ENCODE peak calls at places on chromosome 22, in ten cellular contexts. P is Right ventricle myocardium inferior; D is activated T-cell treated with anti-CD3 and anti-CD28 coated beads for 48 hours; S is esophagus muscularis mucosa; O is activated CD8-positive, alpha-beta memory T cell treated with anti-CD3 and anti-CD28 coated beads, Interleukin-2, amount 50 U/mL, for 48 hours; W is heart right ventricle; K is HCT116; N is left ventricle myocardium superior; Q is iPS DF 6.9; E is SK-MEL-5. Y is an unnamed sample.
A peak's percentile ranks its signal among the peaks of the same experiment; 100 is the strongest.

GRCh38 chr22:39176673-39177455 is 24.4 kb upstream of the CBX7 start:
- DNase-seq in P (no peak), D (no peak), S (no peak), O (no peak), W (no peak), K (no peak), N (no peak), Q (no peak), E (no peak), Y (no peak)

GRCh38 chr22:27542602-27543001 is 259.0 kb downstream of the MN1 start:
- DNase-seq in P (no peak), D (no peak), S (no peak), O (no peak), W (no peak), K (no peak), N (no peak), Q (no peak), E (no peak), Y (no peak)

GRCh38 chr22:27241430-27242110 is 560.0 kb downstream of the MN1 start:
- DNase-seq in P (no peak), D (no peak), S (no peak), O (no peak), W (peak; percentile 62), K (no peak), N (peak; percentile 66), Q (no peak), E (no peak), Y (no peak)

GRCh38 chr22:47231759-47232158 is 469.3 kb downstream of the TBC1D22A start:
- DNase-seq in P (no peak), D (no peak), S (peak; percentile 55), O (no peak), W (no peak), K (no peak), N (no peak), Q (no peak), E (no peak), Y (no peak)

GRCh38 chr22:44597616-44598015 is 99.6 kb upstream of the RTL6 start:
- DNase-seq in P (no peak), D (no peak), S (no peak), O (no peak), W (no peak), K (no peak), N (no peak), Q (no peak), E (no peak), Y (no peak)

GRCh38 chr22:45997775-45998637 is 21.0 kb upstream of the WNT7B start:
- DNase-seq in P (peak; percentile 23), D (no peak), S (no peak), O (no peak), W (no peak), K (no peak), N (peak; percentile 41), Q (no peak), E (no peak), Y (peak; percentile 68)

GRCh38 chr22:43232445-43232844 is 45.5 kb upstream of the TTLL12 start:
- DNase-seq in P (no peak), D (no peak), S (no peak), O (no peak), W (no peak), K (no peak), N (no peak), Q (no peak), E (no peak), Y (no peak)

GRCh38 chr22:42300286-42301071 is 30.0 kb upstream of the TCF20 start:
- DNase-seq in P (no peak), D (no peak), S (no peak), O (peak; percentile 65), W (no peak), K (no peak), N (no peak), Q (no peak), E (no peak), Y (peak; percentile 51)

GRCh38 chr22:24133187-24133965 is 47.9 kb upstream of the SUSD2 start:
- DNase-seq in P (no peak), D (no peak), S (no peak), O (no peak), W (no peak), K (no peak), N (peak; percentile 66), Q (no peak), E (peak; percentile 49), Y (peak; percentile 70)

GRCh38 chr22:27879923-27880322 is 39.1 kb downstream of the PITPNB start:
- DNase-seq in P (no peak), D (no peak), S (no peak), O (no peak), W (no peak), K (peak; percentile 13), N (no peak), Q (peak; percentile 33), E (peak; percentile 81), Y (no peak)

GRCh38 chr22:24165673-24166072 is 15.6 kb upstream of the SUSD2 start:
- DNase-seq in P (no peak), D (no peak), S (no peak), O (no peak), W (no peak), K (no peak), N (no peak), Q (no peak), E (no peak), Y (no peak)

GRCh38 chr22:30435674-30436126 is 10.1 kb downstream of the MTFP1 start:
- DNase-seq in P (peak; percentile 70), D (peak; percentile 60), S (no peak), O (peak; percentile 82), W (no peak), K (peak; percentile 79), N (no peak), Q (no peak), E (no peak), Y (peak; percentile 57)

GRCh38 chr22:38110863-38111852 is 674 bp upstream of the BAIAP2L2 start:
- DNase-seq in P (no peak), D (no peak), S (no peak), O (no peak), W (no peak), K (no peak), N (no peak), Q (no peak), E (no peak), Y (peak; percentile 69)

GRCh38 chr22:26922804-26923203 is 265.4 kb downstream of the MIAT start:
- DNase-seq in P (no peak), D (no peak), S (no peak), O (no peak), W (no peak), K (no peak), N (no peak), Q (no peak), E (no peak), Y (no peak)

GRCh38 chr22:23533328-23533762 is 46.7 kb downstream of the IGLL1 start:
- DNase-seq in P (no peak), D (peak; percentile 24), S (no peak), O (peak; percentile 77), W (no peak), K (no peak), N (no peak), Q (no peak), E (peak; percentile 66), Y (peak; percentile 78)

GRCh38 chr22:26828311-26828710 is 170.9 kb downstream of the MIAT start:
- DNase-seq in P (no peak), D (no peak), S (no peak), O (no peak), W (no peak), K (no peak), N (no peak), Q (no peak), E (peak; percentile 32), Y (no peak)

GRCh38 chr22:26756675-26757293 is 99.4 kb downstream of the MIAT start:
- DNase-seq in P (peak; percentile 78), D (peak; percentile 49), S (no peak), O (peak; percentile 86), W (peak; percentile 70), K (peak; percentile 8), N (peak; percentile 83), Q (no peak), E (peak; percentile 56), Y (peak; percentile 87)

GRCh38 chr22:44496844-44497217 is 1.2 kb downstream of the RTL6 start:
- DNase-seq in P (no peak), D (no peak), S (peak; percentile 91), O (peak; percentile 49), W (no peak), K (no peak), N (peak; percentile 30), Q (no peak), E (no peak), Y (no peak)

GRCh38 chr22:36285017-36285416 is 32.1 kb downstream of the APOL1 start:
- DNase-seq in P (no peak), D (no peak), S (no peak), O (no peak), W (no peak), K (no peak), N (peak; percentile 73), Q (no peak), E (no peak), Y (no peak)

GRCh38 chr22:42432020-42432596 is at the start of gene NFAM1:
- DNase-seq in P (peak; percentile 90), D (no peak), S (no peak), O (no peak), W (peak; percentile 54), K (no peak), N (peak; percentile 73), Q (no peak), E (no peak), Y (peak; percentile 87)

GRCh38 chr22:37044634-37045625 is 6.6 kb upstream of the KCTD17 start:
- DNase-seq in P (peak; percentile 8), D (peak; percentile 22), S (no peak), O (no peak), W (peak; percentile 2), K (no peak), N (no peak), Q (no peak), E (no peak), Y (no peak)

GRCh38 chr22:31230155-31230870 is 18.2 kb downstream of the LIMK2 start:
- DNase-seq in P (no peak), D (no peak), S (no peak), O (no peak), W (no peak), K (no peak), N (no peak), Q (no peak), E (no peak), Y (no peak)

GRCh38 chr22:37748659-37749058 is 51.8 kb downstream of the TRIOBP start:
- DNase-seq in P (no peak), D (no peak), S (no peak), O (no peak), W (no peak), K (no peak), N (no peak), Q (no peak), E (no peak), Y (no peak)

GRCh38 chr22:22955866-22956535 is 68.4 kb downstream of the IGLL5 start:
- DNase-seq in P (peak; percentile 59), D (peak; percentile 31), S (peak; percentile 93), O (no peak), W (no peak), K (peak; percentile 52), N (no peak), Q (peak; percentile 39), E (peak; percentile 80), Y (no peak)

GRCh38 chr22:26589367-26589844 is 526 bp downstream of the TPST2 start:
- DNase-seq in P (peak; percentile 74), D (peak; percentile 26), S (no peak), O (peak; percentile 74), W (peak; percentile 23), K (no peak), N (peak; percentile 50), Q (no peak), E (peak; percentile 28), Y (no peak)

GRCh38 chr22:47879346-47879745 is 1116.9 kb downstream of the TBC1D22A start:
- DNase-seq in P (no peak), D (no peak), S (no peak), O (no peak), W (no peak), K (no peak), N (no peak), Q (no peak), E (no peak), Y (no peak)

GRCh38 chr22:38187413-38188212 is 6.0 kb upstream of the PLA2G6 start:
- DNase-seq in P (no peak), D (no peak), S (no peak), O (no peak), W (no peak), K (no peak), N (no peak), Q (no peak), E (no peak), Y (no peak)

GRCh38 chr22:27641049-27641790 is 160.3 kb downstream of the MN1 start:
- DNase-seq in P (no peak), D (no peak), S (no peak), O (no peak), W (no peak), K (no peak), N (no peak), Q (no peak), E (no peak), Y (no peak)

Y was measured in left lung.